ENCODE peak calls at places on chromosomes 5 and 9, in ten cellular contexts. One of them, this sample, is unnamed.

GRCh38 chr9:106752581-106752980 is 110.4 kb upstream of the ZNF462 start:
- DNase-seq in activated CD4-positive, alpha-beta T cell treated with anti-CD3 and anti-CD28 coated beads for 4 hours: no peak
- DNase-seq in CD8-positive, alpha-beta memory T cell: no peak
- DNase-seq in H1: no peak
- DNase-seq in ELR: peak
- DNase-seq in activated gamma-delta T cell treated with Interleukin-2 at 50 U/mL for 16 hours: no peak
- DNase-seq in NCI-H2081 treated with DMSO at 0.1 percent for 48 hours: no peak
- DNase-seq in activated CD8-positive, alpha-beta T cell treated with anti-CD3 and anti-CD28 coated beads, Interleukin-2, amount 10 ng/mL, durations not matched to agents 7 days and 5 days: no peak
- DNase-seq in keratinocyte: no peak
- DNase-seq in activated effector memory CD4-positive, alpha-beta T cell treated with anti-CD3 and anti-CD28 coated beads, Interleukin-2, amount 50 U/mL, for 16 hours: no peak
- DNase-seq in this sample: no peak

GRCh38 chr9:135906291-135907005 is 898 bp downstream of the CAMSAP1 start:
- DNase-seq in H1: peak
- DNase-seq in CD8-positive, alpha-beta memory T cell: peak
- DNase-seq in activated CD4-positive, alpha-beta T cell treated with anti-CD3 and anti-CD28 coated beads for 4 hours: peak
- DNase-seq in activated effector memory CD4-positive, alpha-beta T cell treated with anti-CD3 and anti-CD28 coated beads, Interleukin-2, amount 50 U/mL, for 16 hours: peak
- DNase-seq in keratinocyte: no peak
- DNase-seq in ELR: peak
- DNase-seq in activated CD8-positive, alpha-beta T cell treated with anti-CD3 and anti-CD28 coated beads, Interleukin-2, amount 10 ng/mL, durations not matched to agents 7 days and 5 days: no peak
- DNase-seq in activated gamma-delta T cell treated with Interleukin-2 at 50 U/mL for 16 hours: no peak
- DNase-seq in NCI-H2081 treated with DMSO at 0.1 percent for 48 hours: no peak
- DNase-seq in this sample: no peak

GRCh38 chr9:132627120-132627519 is 42.7 kb downstream of the DDX31 start:
- DNase-seq in keratinocyte: no peak
- DNase-seq in activated CD4-positive, alpha-beta T cell treated with anti-CD3 and anti-CD28 coated beads for 4 hours: no peak
- DNase-seq in H1: no peak
- DNase-seq in activated CD8-positive, alpha-beta T cell treated with anti-CD3 and anti-CD28 coated beads, Interleukin-2, amount 10 ng/mL, durations not matched to agents 7 days and 5 days: no peak
- DNase-seq in NCI-H2081 treated with DMSO at 0.1 percent for 48 hours: no peak
- DNase-seq in CD8-positive, alpha-beta memory T cell: no peak
- DNase-seq in activated effector memory CD4-positive, alpha-beta T cell treated with anti-CD3 and anti-CD28 coated beads, Interleukin-2, amount 50 U/mL, for 16 hours: no peak
- DNase-seq in activated gamma-delta T cell treated with Interleukin-2 at 50 U/mL for 16 hours: no peak
- DNase-seq in ELR: no peak
- DNase-seq in this sample: no peak

GRCh38 chr5:128276537-128277216 is 193.1 kb downstream of the SLC12A2 start:
- DNase-seq in H1: no peak
- DNase-seq in CD8-positive, alpha-beta memory T cell: no peak
- DNase-seq in activated CD4-positive, alpha-beta T cell treated with anti-CD3 and anti-CD28 coated beads for 4 hours: no peak
- DNase-seq in activated CD8-positive, alpha-beta T cell treated with anti-CD3 and anti-CD28 coated beads, Interleukin-2, amount 10 ng/mL, durations not matched to agents 7 days and 5 days: no peak
- DNase-seq in ELR: peak
- DNase-seq in activated gamma-delta T cell treated with Interleukin-2 at 50 U/mL for 16 hours: no peak
- DNase-seq in keratinocyte: no peak
- DNase-seq in NCI-H2081 treated with DMSO at 0.1 percent for 48 hours: no peak
- DNase-seq in activated effector memory CD4-positive, alpha-beta T cell treated with anti-CD3 and anti-CD28 coated beads, Interleukin-2, amount 50 U/mL, for 16 hours: no peak
- DNase-seq in this sample: no peak

GRCh38 chr9:107819772-107820171 is 330.2 kb upstream of the KLF4 start:
- DNase-seq in keratinocyte: no peak
- DNase-seq in activated gamma-delta T cell treated with Interleukin-2 at 50 U/mL for 16 hours: no peak
- DNase-seq in ELR: no peak
- DNase-seq in activated CD8-positive, alpha-beta T cell treated with anti-CD3 and anti-CD28 coated beads, Interleukin-2, amount 10 ng/mL, durations not matched to agents 7 days and 5 days: no peak
- DNase-seq in H1: no peak
- DNase-seq in NCI-H2081 treated with DMSO at 0.1 percent for 48 hours: peak
- DNase-seq in activated CD4-positive, alpha-beta T cell treated with anti-CD3 and anti-CD28 coated beads for 4 hours: no peak
- DNase-seq in CD8-positive, alpha-beta memory T cell: no peak
- DNase-seq in activated effector memory CD4-positive, alpha-beta T cell treated with anti-CD3 and anti-CD28 coated beads, Interleukin-2, amount 50 U/mL, for 16 hours: no peak
- DNase-seq in this sample: no peak

GRCh38 chr5:93569295-93570164 is 11.5 kb downstream of the NR2F1-AS1 start:
- DNase-seq in activated CD8-positive, alpha-beta T cell treated with anti-CD3 and anti-CD28 coated beads, Interleukin-2, amount 10 ng/mL, durations not matched to agents 7 days and 5 days: no peak
- DNase-seq in NCI-H2081 treated with DMSO at 0.1 percent for 48 hours: no peak
- DNase-seq in activated effector memory CD4-positive, alpha-beta T cell treated with anti-CD3 and anti-CD28 coated beads, Interleukin-2, amount 50 U/mL, for 16 hours: no peak
- DNase-seq in activated CD4-positive, alpha-beta T cell treated with anti-CD3 and anti-CD28 coated beads for 4 hours: no peak
- DNase-seq in H1: no peak
- DNase-seq in CD8-positive, alpha-beta memory T cell: no peak
- DNase-seq in activated gamma-delta T cell treated with Interleukin-2 at 50 U/mL for 16 hours: no peak
- DNase-seq in keratinocyte: no peak
- DNase-seq in ELR: no peak
- DNase-seq in this sample: no peak

GRCh38 chr9:14987858-14988257 is 77.6 kb upstream of the FREM1 start:
- DNase-seq in activated CD4-positive, alpha-beta T cell treated with anti-CD3 and anti-CD28 coated beads for 4 hours: no peak
- DNase-seq in NCI-H2081 treated with DMSO at 0.1 percent for 48 hours: no peak
- DNase-seq in keratinocyte: no peak
- DNase-seq in activated effector memory CD4-positive, alpha-beta T cell treated with anti-CD3 and anti-CD28 coated beads, Interleukin-2, amount 50 U/mL, for 16 hours: no peak
- DNase-seq in activated CD8-positive, alpha-beta T cell treated with anti-CD3 and anti-CD28 coated beads, Interleukin-2, amount 10 ng/mL, durations not matched to agents 7 days and 5 days: no peak
- DNase-seq in activated gamma-delta T cell treated with Interleukin-2 at 50 U/mL for 16 hours: no peak
- DNase-seq in ELR: no peak
- DNase-seq in CD8-positive, alpha-beta memory T cell: no peak
- DNase-seq in H1: no peak
- DNase-seq in this sample: no peak

GRCh38 chr5:38467353-38468040 is 88.9 kb downstream of the LIFR start:
- DNase-seq in activated CD4-positive, alpha-beta T cell treated with anti-CD3 and anti-CD28 coated beads for 4 hours: no peak
- DNase-seq in CD8-positive, alpha-beta memory T cell: no peak
- DNase-seq in keratinocyte: no peak
- DNase-seq in NCI-H2081 treated with DMSO at 0.1 percent for 48 hours: no peak
- DNase-seq in H1: no peak
- DNase-seq in activated gamma-delta T cell treated with Interleukin-2 at 50 U/mL for 16 hours: no peak
- DNase-seq in activated effector memory CD4-positive, alpha-beta T cell treated with anti-CD3 and anti-CD28 coated beads, Interleukin-2, amount 50 U/mL, for 16 hours: no peak
- DNase-seq in activated CD8-positive, alpha-beta T cell treated with anti-CD3 and anti-CD28 coated beads, Interleukin-2, amount 10 ng/mL, durations not matched to agents 7 days and 5 days: no peak
- DNase-seq in ELR: peak
- DNase-seq in this sample: no peak

GRCh38 chr5:39547548-39548154 is 122.9 kb upstream of the DAB2 start:
- DNase-seq in activated effector memory CD4-positive, alpha-beta T cell treated with anti-CD3 and anti-CD28 coated beads, Interleukin-2, amount 50 U/mL, for 16 hours: no peak
- DNase-seq in activated CD8-positive, alpha-beta T cell treated with anti-CD3 and anti-CD28 coated beads, Interleukin-2, amount 10 ng/mL, durations not matched to agents 7 days and 5 days: peak
- DNase-seq in H1: no peak
- DNase-seq in CD8-positive, alpha-beta memory T cell: peak
- DNase-seq in NCI-H2081 treated with DMSO at 0.1 percent for 48 hours: peak
- DNase-seq in activated gamma-delta T cell treated with Interleukin-2 at 50 U/mL for 16 hours: peak
- DNase-seq in activated CD4-positive, alpha-beta T cell treated with anti-CD3 and anti-CD28 coated beads for 4 hours: no peak
- DNase-seq in keratinocyte: no peak
- DNase-seq in ELR: peak
- DNase-seq in this sample: peak

GRCh38 chr5:72602696-72603685 is 95.8 kb upstream of the ZNF366 start:
- DNase-seq in NCI-H2081 treated with DMSO at 0.1 percent for 48 hours: no peak
- DNase-seq in activated CD8-positive, alpha-beta T cell treated with anti-CD3 and anti-CD28 coated beads, Interleukin-2, amount 10 ng/mL, durations not matched to agents 7 days and 5 days: no peak
- DNase-seq in activated gamma-delta T cell treated with Interleukin-2 at 50 U/mL for 16 hours: no peak
- DNase-seq in CD8-positive, alpha-beta memory T cell: no peak
- DNase-seq in H1: no peak
- DNase-seq in activated effector memory CD4-positive, alpha-beta T cell treated with anti-CD3 and anti-CD28 coated beads, Interleukin-2, amount 50 U/mL, for 16 hours: no peak
- DNase-seq in activated CD4-positive, alpha-beta T cell treated with anti-CD3 and anti-CD28 coated beads for 4 hours: no peak
- DNase-seq in ELR: no peak
- DNase-seq in keratinocyte: no peak
- DNase-seq in this sample: no peak

GRCh38 chr9:121576281-121577075 is 75.0 kb upstream of the DAB2IP start:
- DNase-seq in ELR: no peak
- DNase-seq in NCI-H2081 treated with DMSO at 0.1 percent for 48 hours: no peak
- DNase-seq in activated CD8-positive, alpha-beta T cell treated with anti-CD3 and anti-CD28 coated beads, Interleukin-2, amount 10 ng/mL, durations not matched to agents 7 days and 5 days: no peak
- DNase-seq in activated effector memory CD4-positive, alpha-beta T cell treated with anti-CD3 and anti-CD28 coated beads, Interleukin-2, amount 50 U/mL, for 16 hours: no peak
- DNase-seq in activated CD4-positive, alpha-beta T cell treated with anti-CD3 and anti-CD28 coated beads for 4 hours: no peak
- DNase-seq in keratinocyte: no peak
- DNase-seq in H1: no peak
- DNase-seq in CD8-positive, alpha-beta memory T cell: no peak
- DNase-seq in activated gamma-delta T cell treated with Interleukin-2 at 50 U/mL for 16 hours: no peak
- DNase-seq in this sample: no peak

GRCh38 chr9:120212153-120212852 is 367.7 kb downstream of the CDK5RAP2 start:
- DNase-seq in activated effector memory CD4-positive, alpha-beta T cell treated with anti-CD3 and anti-CD28 coated beads, Interleukin-2, amount 50 U/mL, for 16 hours: no peak
- DNase-seq in NCI-H2081 treated with DMSO at 0.1 percent for 48 hours: no peak
- DNase-seq in H1: no peak
- DNase-seq in CD8-positive, alpha-beta memory T cell: no peak
- DNase-seq in keratinocyte: no peak
- DNase-seq in activated gamma-delta T cell treated with Interleukin-2 at 50 U/mL for 16 hours: no peak
- DNase-seq in activated CD4-positive, alpha-beta T cell treated with anti-CD3 and anti-CD28 coated beads for 4 hours: no peak
- DNase-seq in ELR: no peak
- DNase-seq in activated CD8-positive, alpha-beta T cell treated with anti-CD3 and anti-CD28 coated beads, Interleukin-2, amount 10 ng/mL, durations not matched to agents 7 days and 5 days: no peak
- DNase-seq in this sample: no peak

GRCh38 chr5:162683280-162683679 is 615.7 kb downstream of the GABRG2 start:
- DNase-seq in ELR: no peak
- DNase-seq in H1: no peak
- DNase-seq in keratinocyte: no peak
- DNase-seq in activated gamma-delta T cell treated with Interleukin-2 at 50 U/mL for 16 hours: no peak
- DNase-seq in CD8-positive, alpha-beta memory T cell: no peak
- DNase-seq in activated CD4-positive, alpha-beta T cell treated with anti-CD3 and anti-CD28 coated beads for 4 hours: no peak
- DNase-seq in activated effector memory CD4-positive, alpha-beta T cell treated with anti-CD3 and anti-CD28 coated beads, Interleukin-2, amount 50 U/mL, for 16 hours: no peak
- DNase-seq in activated CD8-positive, alpha-beta T cell treated with anti-CD3 and anti-CD28 coated beads, Interleukin-2, amount 10 ng/mL, durations not matched to agents 7 days and 5 days: no peak
- DNase-seq in NCI-H2081 treated with DMSO at 0.1 percent for 48 hours: no peak
- DNase-seq in this sample: no peak

GRCh38 chr9:92455217-92455616 is 27.1 kb downstream of the ASPN start:
- DNase-seq in activated CD4-positive, alpha-beta T cell treated with anti-CD3 and anti-CD28 coated beads for 4 hours: no peak
- DNase-seq in CD8-positive, alpha-beta memory T cell: no peak
- DNase-seq in NCI-H2081 treated with DMSO at 0.1 percent for 48 hours: no peak
- DNase-seq in activated effector memory CD4-positive, alpha-beta T cell treated with anti-CD3 and anti-CD28 coated beads, Interleukin-2, amount 50 U/mL, for 16 hours: no peak
- DNase-seq in ELR: peak
- DNase-seq in activated gamma-delta T cell treated with Interleukin-2 at 50 U/mL for 16 hours: no peak
- DNase-seq in H1: no peak
- DNase-seq in keratinocyte: no peak
- DNase-seq in activated CD8-positive, alpha-beta T cell treated with anti-CD3 and anti-CD28 coated beads, Interleukin-2, amount 10 ng/mL, durations not matched to agents 7 days and 5 days: no peak
- DNase-seq in this sample: no peak

GRCh38 chr9:38689678-38690077 is 30.3 kb downstream of the FAM240B start:
- DNase-seq in CD8-positive, alpha-beta memory T cell: no peak
- DNase-seq in activated CD4-positive, alpha-beta T cell treated with anti-CD3 and anti-CD28 coated beads for 4 hours: no peak
- DNase-seq in NCI-H2081 treated with DMSO at 0.1 percent for 48 hours: peak
- DNase-seq in ELR: no peak
- DNase-seq in activated effector memory CD4-positive, alpha-beta T cell treated with anti-CD3 and anti-CD28 coated beads, Interleukin-2, amount 50 U/mL, for 16 hours: no peak
- DNase-seq in keratinocyte: no peak
- DNase-seq in H1: peak
- DNase-seq in activated CD8-positive, alpha-beta T cell treated with anti-CD3 and anti-CD28 coated beads, Interleukin-2, amount 10 ng/mL, durations not matched to agents 7 days and 5 days: no peak
- DNase-seq in activated gamma-delta T cell treated with Interleukin-2 at 50 U/mL for 16 hours: no peak
- DNase-seq in this sample: peak

GRCh38 chr5:138444774-138445546 is 6.1 kb downstream of the REEP2 start:
- DNase-seq in activated CD4-positive, alpha-beta T cell treated with anti-CD3 and anti-CD28 coated beads for 4 hours: no peak
- DNase-seq in activated gamma-delta T cell treated with Interleukin-2 at 50 U/mL for 16 hours: no peak
- DNase-seq in H1: no peak
- DNase-seq in CD8-positive, alpha-beta memory T cell: no peak
- DNase-seq in keratinocyte: no peak
- DNase-seq in NCI-H2081 treated with DMSO at 0.1 percent for 48 hours: no peak
- DNase-seq in ELR: no peak
- DNase-seq in activated effector memory CD4-positive, alpha-beta T cell treated with anti-CD3 and anti-CD28 coated beads, Interleukin-2, amount 50 U/mL, for 16 hours: no peak
- DNase-seq in activated CD8-positive, alpha-beta T cell treated with anti-CD3 and anti-CD28 coated beads, Interleukin-2, amount 10 ng/mL, durations not matched to agents 7 days and 5 days: no peak
- DNase-seq in this sample: no peak

GRCh38 chr9:99785010-99785590 is 36.6 kb upstream of the NR4A3 start:
- DNase-seq in activated CD4-positive, alpha-beta T cell treated with anti-CD3 and anti-CD28 coated beads for 4 hours: no peak
- DNase-seq in activated gamma-delta T cell treated with Interleukin-2 at 50 U/mL for 16 hours: no peak
- DNase-seq in activated CD8-positive, alpha-beta T cell treated with anti-CD3 and anti-CD28 coated beads, Interleukin-2, amount 10 ng/mL, durations not matched to agents 7 days and 5 days: no peak
- DNase-seq in NCI-H2081 treated with DMSO at 0.1 percent for 48 hours: no peak
- DNase-seq in H1: peak
- DNase-seq in CD8-positive, alpha-beta memory T cell: no peak
- DNase-seq in ELR: no peak
- DNase-seq in keratinocyte: no peak
- DNase-seq in activated effector memory CD4-positive, alpha-beta T cell treated with anti-CD3 and anti-CD28 coated beads, Interleukin-2, amount 50 U/mL, for 16 hours: no peak
- DNase-seq in this sample: no peak

GRCh38 chr9:37412431-37413151 is 9.9 kb upstream of the GRHPR start:
- DNase-seq in activated effector memory CD4-positive, alpha-beta T cell treated with anti-CD3 and anti-CD28 coated beads, Interleukin-2, amount 50 U/mL, for 16 hours: no peak
- DNase-seq in keratinocyte: peak
- DNase-seq in CD8-positive, alpha-beta memory T cell: no peak
- DNase-seq in activated CD8-positive, alpha-beta T cell treated with anti-CD3 and anti-CD28 coated beads, Interleukin-2, amount 10 ng/mL, durations not matched to agents 7 days and 5 days: no peak
- DNase-seq in activated gamma-delta T cell treated with Interleukin-2 at 50 U/mL for 16 hours: no peak
- DNase-seq in activated CD4-positive, alpha-beta T cell treated with anti-CD3 and anti-CD28 coated beads for 4 hours: no peak
- DNase-seq in H1: no peak
- DNase-seq in NCI-H2081 treated with DMSO at 0.1 percent for 48 hours: no peak
- DNase-seq in ELR: peak
- DNase-seq in this sample: no peak

This sample was measured in neural crest cell.